ENCODE peak calls at places on chromosomes 7 and 10, in six cellular contexts. U is ovary, S is prostate gland, Y is body of pancreas, D is adrenal gland, O is GM12878. C is an unnamed sample.
A peak's percentile ranks its signal among the peaks of the same experiment; 100 is the strongest.

GRCh38 chr7:121480566-121481335 is 84.6 kb upstream of the FAM3C start:
- DNase-seq in U (no peak), S (no peak), Y (no peak), D (no peak), O (no peak), C (no peak)

GRCh38 chr7:34309584-34309983 is 348.4 kb upstream of the NPSR1 start:
- DNase-seq in U (no peak), S (no peak), Y (no peak), D (no peak), O (no peak), C (no peak)

GRCh38 chr7:142954680-142955268 is 7.4 kb downstream of the KEL start:
- DNase-seq in U (no peak), S (no peak), Y (no peak), D (no peak), O (no peak), C (no peak)

GRCh38 chr7:100119075-100119700 is at the start of the genes CNPY4 and TAF6:
- DNase-seq in U (peak; percentile 98), S (peak; percentile 94), Y (peak; percentile 95), D (peak; percentile 98), O (peak; percentile 80), C (peak; percentile 97)

GRCh38 chr10:33330543-33331019 is 3.9 kb downstream of the NRP1 start:
- DNase-seq in U (peak; percentile 94), S (peak; percentile 82), Y (peak; percentile 86), D (peak; percentile 91), O (peak; percentile 13), C (peak; percentile 91)

GRCh38 chr10:14779053-14779649 is 4.5 kb upstream of the FAM107B start:
- DNase-seq in U (no peak), S (no peak), Y (no peak), D (no peak), O (no peak), C (no peak)

GRCh38 chr10:77505431-77506334 is 131.9 kb downstream of the KCNMA1 start:
- DNase-seq in U (no peak), S (no peak), Y (no peak), D (no peak), O (no peak), C (no peak)

GRCh38 chr7:26329520-26330269 is 38.0 kb downstream of the SNX10 start:
- DNase-seq in U (no peak), S (no peak), Y (peak; percentile 5), D (no peak), O (no peak), C (no peak)

GRCh38 chr10:61486738-61487396 is 33.7 kb upstream of the TMEM26 start:
- DNase-seq in U (no peak), S (no peak), Y (no peak), D (no peak), O (no peak), C (no peak)

GRCh38 chr10:32105782-32106382 is 49.7 kb upstream of the KIF5B start:
- DNase-seq in U (no peak), S (peak; percentile 31), Y (no peak), D (no peak), O (no peak), C (no peak)

GRCh38 chr7:1290262-1291039 is 57.8 kb downstream of the UNCX start:
- DNase-seq in U (no peak), S (peak; percentile 28), Y (peak; percentile 55), D (no peak), O (no peak), C (peak; percentile 18)

GRCh38 chr7:124954766-124955165 is 25.1 kb upstream of the POT1 start:
- DNase-seq in U (no peak), S (no peak), Y (no peak), D (no peak), O (no peak), C (no peak)

GRCh38 chr7:124965553-124965952 is 35.9 kb upstream of the POT1 start:
- DNase-seq in U (no peak), S (no peak), Y (no peak), D (no peak), O (no peak), C (no peak)

DNA sequence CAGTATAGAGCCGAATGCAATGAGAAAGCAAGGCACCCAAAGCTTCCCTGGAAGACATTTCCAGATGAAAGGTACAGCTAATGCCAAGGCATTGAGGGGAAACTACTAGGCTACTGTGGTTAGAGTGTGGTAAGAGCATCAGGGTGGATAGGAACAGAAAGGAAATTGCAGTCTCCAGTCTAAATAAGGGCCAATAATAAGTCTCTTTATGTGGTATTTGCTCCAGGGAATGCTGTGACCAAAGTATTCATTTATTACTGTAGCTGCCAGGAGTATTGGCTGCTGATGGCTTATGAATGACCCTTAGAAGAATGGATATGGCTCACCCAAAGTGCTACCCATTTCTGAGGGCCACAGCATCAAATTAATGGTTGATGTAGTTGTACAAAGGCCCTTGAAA is 30.1 kb upstream of the POT1 start:
- DNase-seq in U (no peak), S (no peak), Y (no peak), D (no peak), O (no peak), C (no peak)
- H3K4me3 ChIP-seq in U (no peak overlapping the region), S (no peak overlapping the region), Y (no peak overlapping the region), D (no peak overlapping the region), O (no peak overlapping the region), C (no peak overlapping the region)

DNA sequence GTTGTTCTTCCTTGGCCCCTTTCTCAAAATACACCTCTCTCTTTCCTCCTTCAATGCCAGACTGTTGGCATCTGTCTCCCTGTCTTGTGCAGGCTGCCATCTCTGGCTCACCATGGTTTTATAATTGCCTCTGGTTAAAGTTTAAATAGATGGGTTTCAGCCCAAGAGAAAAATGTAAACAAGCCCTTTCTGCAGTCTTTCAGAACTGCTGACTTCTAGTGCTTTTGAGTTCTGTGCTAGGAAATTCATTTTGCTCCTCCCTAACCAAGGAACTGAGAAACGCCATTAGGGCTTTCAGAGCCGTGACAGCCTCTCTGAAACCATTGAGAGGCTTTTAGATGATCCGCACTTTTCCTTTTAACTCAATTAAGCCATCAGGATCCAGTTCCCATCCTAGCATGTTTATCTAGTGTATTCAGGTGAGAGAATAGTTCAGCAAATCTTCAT is 101.5 kb upstream of the MKLN1 start:
- DNase-seq in U (no peak), S (no peak), Y (no peak), D (no peak), O (no peak), C (no peak)
- H3K27ac ChIP-seq in U (peak overlapping the region; percentile 13), S (peak overlapping the region; percentile 1), Y (peak overlapping the region; percentile 77), D (peak overlapping the region; percentile 49), O (no peak overlapping the region), C (peak overlapping the region; percentile 21)

GRCh38 chr10:100245484-100246220 is 16.3 kb upstream of the CHUK start:
- DNase-seq in U (no peak), S (no peak), Y (no peak), D (no peak), O (no peak), C (no peak)
- TF ChIP-seq POLR2A in U (no peak), S (no peak), Y (no peak), D (no peak), O (no peak), C (no peak)

GRCh38 chr10:75397571-75397921 is 4.0 kb downstream of the ZNF503 start:
- DNase-seq in U (peak; percentile 44), S (peak; percentile 24), Y (peak; percentile 55), D (peak; percentile 39), O (no peak), C (no peak)
- H3K4me3 ChIP-seq in U (peak overlapping the region; percentile 93), S (peak overlapping the region; percentile 98), Y (peak overlapping the region; percentile 20), D (no peak overlapping the region), O (no peak overlapping the region), C (no peak overlapping the region)

DNA sequence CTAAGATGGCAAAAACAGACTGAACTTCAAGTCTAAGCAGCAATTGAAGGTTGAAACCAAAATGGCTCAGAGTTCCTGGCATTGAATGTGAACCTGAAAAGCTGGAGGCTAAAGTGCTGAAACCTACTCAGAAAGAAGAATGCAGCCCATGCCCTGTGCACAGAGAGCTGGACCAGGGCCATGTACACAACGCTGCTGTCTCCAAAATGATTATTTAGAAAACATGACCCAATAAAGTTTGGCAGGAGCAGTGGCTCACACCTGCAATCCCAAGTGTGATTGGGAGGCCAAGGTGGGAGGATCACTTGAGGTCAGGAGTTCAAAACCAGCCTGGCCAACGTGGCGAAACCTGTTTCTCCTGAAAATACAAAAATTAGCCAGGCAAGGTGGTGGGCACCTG is 158.9 kb downstream of the AKR1D1 start:
- DNase-seq in U (no peak), S (no peak), Y (peak; percentile 60), D (peak; percentile 57), O (no peak), C (no peak)
- H3K27ac ChIP-seq in U (no peak overlapping the region), S (no peak overlapping the region), Y (peak overlapping the region; percentile 10), D (peak overlapping the region; percentile 62), O (no peak overlapping the region), C (no peak overlapping the region)

DNA sequence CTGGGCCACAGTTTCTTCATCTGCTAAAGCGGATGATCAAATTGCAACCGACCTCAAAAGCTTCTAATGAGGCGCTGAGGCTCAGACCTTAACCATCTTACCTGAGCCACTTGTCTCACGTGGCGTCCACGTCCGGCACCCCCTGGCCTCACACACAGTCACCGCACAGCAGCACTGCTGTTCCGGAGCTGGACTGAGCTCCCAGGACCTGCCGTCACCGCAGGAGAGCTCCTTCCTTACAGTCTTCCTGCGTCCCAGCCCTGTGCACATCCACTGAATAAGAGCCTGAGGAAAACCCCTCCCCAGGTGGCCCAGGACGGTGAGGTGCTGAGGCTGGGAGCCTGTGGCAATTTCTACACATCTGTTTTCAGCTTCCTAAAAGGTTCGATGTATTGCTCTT is 35.7 kb downstream of the TNS3 start:
- DNase-seq in U (no peak), S (no peak), Y (no peak), D (no peak), O (no peak), C (no peak)
- TF ChIP-seq POLR2A in U (no peak), S (no peak), Y (no peak), D (no peak), O (no peak), C (no peak)